ENCODE peak calls at places on chromosome 4, in nine cellular contexts. Z is neural crest cell, P is NCI-H2081, U is AG04450, W is tibial nerve, Q is nephron progenitor cell, O is NCI-H1436, Y is foreskin melanocyte, I is kidney tubule cell. A is an unnamed sample.

GRCh38 chr4:128600410-128600809 is 209.1 kb upstream of the JADE1 start:
- DNase-seq in Z (no peak), P (no peak), U (no peak), W (peak; percentile 25), Q (no peak), O (no peak), Y (no peak), I (peak; percentile 29), A (no peak)

GRCh38 chr4:169650227-169650936 is 30.0 kb downstream of the CLCN3 start:
- DNase-seq in Z (no peak), P (no peak), U (no peak), W (no peak), Q (no peak), O (no peak), Y (no peak), I (no peak), A (no peak)

GRCh38 chr4:1379351-1379781 is 26.9 kb downstream of the NKX1-1 start:
- DNase-seq in Z (no peak), P (no peak), U (no peak), W (no peak), Q (no peak), O (no peak), Y (no peak), I (no peak), A (no peak)

GRCh38 chr4:156238171-156238570 is 284.5 kb upstream of the CTSO start:
- DNase-seq in Z (no peak), P (no peak), U (no peak), W (no peak), Q (no peak), O (no peak), Y (no peak), I (no peak), A (no peak)

GRCh38 chr4:8225290-8225625 is 26.2 kb downstream of the SH3TC1 start:
- DNase-seq in Z (no peak), P (no peak), U (no peak), W (no peak), Q (no peak), O (no peak), Y (no peak), I (no peak), A (no peak)

GRCh38 chr4:128241981-128242380 is 45.6 kb downstream of the PGRMC2 start:
- DNase-seq in Z (no peak), P (no peak), U (no peak), W (no peak), Q (no peak), O (no peak), Y (no peak), I (no peak), A (no peak)

GRCh38 chr4:120682981-120683380 is 239.5 kb downstream of the PRDM5 start:
- DNase-seq in Z (no peak), P (no peak), U (no peak), W (no peak), Q (no peak), O (no peak), Y (no peak), I (no peak), A (no peak)

GRCh38 chr4:165877291-165877690 is 4.3 kb downstream of the TLL1 start:
- DNase-seq in Z (no peak), P (peak; percentile 7), U (no peak), W (no peak), Q (no peak), O (no peak), Y (no peak), I (no peak), A (no peak)

GRCh38 chr4:168856312-168856711 is 153.7 kb downstream of the CBR4 start:
- DNase-seq in Z (no peak), P (no peak), U (peak; percentile 90), W (no peak), Q (no peak), O (no peak), Y (peak; percentile 44), I (peak; percentile 67), A (no peak)

GRCh38 chr4:107035711-107036601 is at the start of gene DKK2:
- DNase-seq in Z (peak; percentile 13), P (no peak), U (no peak), W (peak; percentile 51), Q (peak; percentile 36), O (no peak), Y (no peak), I (peak; percentile 16), A (no peak)

GRCh38 chr4:89403826-89404225 is 96.2 kb upstream of the GPRIN3 start:
- DNase-seq in Z (no peak), P (no peak), U (no peak), W (no peak), Q (no peak), O (no peak), Y (no peak), I (no peak), A (no peak)

GRCh38 chr4:164614999-164615398 is 138.9 kb upstream of the SMIM31 start:
- DNase-seq in Z (no peak), P (no peak), U (no peak), W (no peak), Q (no peak), O (no peak), Y (no peak), I (peak; percentile 1), A (no peak)

GRCh38 chr4:124641715-124642380 is 70.7 kb downstream of the ANKRD50 start:
- DNase-seq in Z (no peak), P (no peak), U (peak; percentile 48), W (peak; percentile 10), Q (no peak), O (no peak), Y (no peak), I (peak; percentile 96), A (no peak)

GRCh38 chr4:87947381-87948160 is 27.9 kb upstream of the SPP1 start:
- DNase-seq in Z (no peak), P (no peak), U (no peak), W (no peak), Q (no peak), O (no peak), Y (no peak), I (no peak), A (no peak)

GRCh38 chr4:87030606-87031441 is 96.0 kb downstream of the AFF1 start:
- DNase-seq in Z (no peak), P (no peak), U (no peak), W (no peak), Q (peak; percentile 22), O (no peak), Y (no peak), I (no peak), A (no peak)

GRCh38 chr4:3532714-3533336 is 603 bp upstream of the LRPAP1 start:
- DNase-seq in Z (no peak), P (no peak), U (no peak), W (no peak), Q (no peak), O (no peak), Y (peak; percentile 5), I (no peak), A (no peak)

GRCh38 chr4:103136671-103137445 is 37.2 kb upstream of the BDH2 start:
- DNase-seq in Z (no peak), P (no peak), U (no peak), W (no peak), Q (no peak), O (no peak), Y (no peak), I (no peak), A (no peak)

GRCh38 chr4:111630705-111631104 is 514.5 kb upstream of the FAM241A start:
- DNase-seq in Z (no peak), P (peak; percentile 15), U (no peak), W (no peak), Q (no peak), O (peak; percentile 14), Y (no peak), I (peak; percentile 25), A (no peak)

GRCh38 chr4:153765836-153766235 is 6.0 kb upstream of the RNF175 start:
- DNase-seq in Z (no peak), P (no peak), U (no peak), W (no peak), Q (no peak), O (no peak), Y (no peak), I (no peak), A (no peak)

GRCh38 chr4:11768251-11768972 is 339.7 kb upstream of the HS3ST1 start:
- DNase-seq in Z (no peak), P (no peak), U (no peak), W (no peak), Q (no peak), O (no peak), Y (no peak), I (no peak), A (no peak)

GRCh38 chr4:187603093-187603395 is 392.5 kb upstream of the ZFP42 start:
- DNase-seq in Z (no peak), P (no peak), U (peak; percentile 69), W (no peak), Q (no peak), O (no peak), Y (peak; percentile 71), I (peak; percentile 55), A (no peak)

A was measured in activated T-helper 1 cell treated with anti-CD3 and anti-CD28 coated beads, Interleukin-12 subunit alpha, Interleukin-12 subunit beta, Interleukin-2, Interleukin-4 antibody, amounts not matched to agents 30 ng/mL and 10 ng/mL and 1 ng/mL, durations not matched to agents 14 hours and 24 hours and 36 hours.